ENCODE peak calls at places on chromosomes 13 and 19, in five cellular contexts. D is nephron progenitor cell, E is GM03348, K is dorsolateral prefrontal cortex, A is mesothelial cell of epicardium. W is an unnamed sample.

GRCh38 chr13:113672002-113672651 is 5.1 kb downstream of the GRK1 start:
- DNase-seq in D (no peak), E (no peak), K (no peak), A (no peak), W (no peak)

GRCh38 chr13:22357132-22357531 is 686.3 kb downstream of the FGF9 start:
- DNase-seq in D (no peak), E (peak; percentile 40), K (no peak), A (no peak), W (no peak)

GRCh38 chr13:43411741-43412140 is 375.0 kb downstream of the ENOX1 start:
- DNase-seq in D (no peak), E (no peak), K (no peak), A (no peak), W (no peak)

GRCh38 chr13:32940601-32941000 is 75.6 kb upstream of the KL start:
- DNase-seq in D (no peak), E (no peak), K (no peak), A (no peak), W (no peak)

GRCh38 chr19:38557205-38557799 is 60.5 kb downstream of the MAP4K1 start:
- DNase-seq in D (no peak), E (no peak), K (no peak), A (no peak), W (no peak)

GRCh38 chr13:109146393-109146792 is 517.0 kb downstream of the MYO16 start:
- DNase-seq in D (no peak), E (no peak), K (no peak), A (no peak), W (no peak)

GRCh38 chr19:33368074-33368864 is 5.2 kb upstream of the CEBPG start:
- DNase-seq in D (no peak), E (no peak), K (no peak), A (no peak), W (no peak)

GRCh38 chr19:54430306-54431254 is 15.3 kb downstream of the TTYH1 start:
- DNase-seq in D (peak; percentile 91), E (peak; percentile 84), K (no peak), A (peak; percentile 82), W (peak; percentile 52)

GRCh38 chr13:43356566-43356965 is 333.2 kb downstream of the DNAJC15 start:
- DNase-seq in D (no peak), E (no peak), K (no peak), A (no peak), W (no peak)

GRCh38 chr19:56972291-56972914 is 131.9 kb upstream of the PEG3 start:
- DNase-seq in D (no peak), E (no peak), K (no peak), A (no peak), W (no peak)

GRCh38 chr13:111281751-111282311 is 38.6 kb upstream of the TEX29 start:
- DNase-seq in D (no peak), E (peak; percentile 34), K (no peak), A (no peak), W (no peak)

GRCh38 chr19:1037553-1038115 is 2.3 kb upstream of the ABCA7 start:
- DNase-seq in D (no peak), E (no peak), K (no peak), A (no peak), W (no peak)

GRCh38 chr19:18871543-18871942 is 24.4 kb downstream of the CERS1 start:
- DNase-seq in D (no peak), E (no peak), K (no peak), A (no peak), W (no peak)

GRCh38 chr19:52664461-52664860 is 26.3 kb upstream of the ZNF83 start:
- DNase-seq in D (peak; percentile 5), E (no peak), K (no peak), A (no peak), W (no peak)

GRCh38 chr13:70964124-70964523 is 855.9 kb upstream of the KLHL1 start:
- DNase-seq in D (no peak), E (no peak), K (no peak), A (no peak), W (no peak)

GRCh38 chr13:45989607-45990006 is 62.9 kb downstream of the ZC3H13 start:
- DNase-seq in D (no peak), E (peak; percentile 67), K (no peak), A (no peak), W (no peak)

GRCh38 chr19:29771708-29772415 is 39.9 kb upstream of the CCNE1 start:
- DNase-seq in D (peak; percentile 73), E (peak; percentile 88), K (no peak), A (peak; percentile 68), W (peak; percentile 55)

GRCh38 chr13:34678154-34678553 is 263.9 kb upstream of the NBEA start:
- DNase-seq in D (no peak), E (no peak), K (no peak), A (no peak), W (no peak)

W was measured in SK-N-DZ.